ENCODE peak calls at places on chromosomes 12 and 14, in four cellular contexts. One of them, this sample, is unnamed. For H3K27me3, the result is how much of the 10 kb centered on the place peaks cover.

GRCh38 chr12:104006929-104007328 is 41.3 kb downstream of the TDG start:
- DNase-seq in neural progenitor cell: no peak
- DNase-seq in GM23338: no peak
- DNase-seq in mammary epithelial cell: peak
- DNase-seq in this sample: no peak

GRCh38 chr14:34078117-34078743 is 127.4 kb upstream of the EGLN3 start:
- DNase-seq in neural progenitor cell: no peak
- DNase-seq in GM23338: no peak
- DNase-seq in mammary epithelial cell: no peak
- DNase-seq in this sample: no peak

GRCh38 chr14:65791551-65791981 is 379.0 kb downstream of the FUT8 start:
- DNase-seq in neural progenitor cell: no peak
- DNase-seq in GM23338: no peak
- DNase-seq in mammary epithelial cell: peak
- DNase-seq in this sample: peak

GRCh38 chr12:1220127-1221092 is 229.4 kb downstream of the ERC1 start:
- DNase-seq in neural progenitor cell: no peak
- DNase-seq in GM23338: no peak
- DNase-seq in mammary epithelial cell: no peak
- DNase-seq in this sample: peak

GRCh38 chr12:52347546-52348510 is 19.5 kb downstream of the KRT85 start:
- DNase-seq in neural progenitor cell: no peak
- DNase-seq in GM23338: no peak
- DNase-seq in mammary epithelial cell: no peak
- DNase-seq in this sample: no peak

GRCh38 chr12:98754095-98754494 is 109.0 kb downstream of the APAF1 start:
- DNase-seq in neural progenitor cell: no peak
- DNase-seq in GM23338: no peak
- DNase-seq in mammary epithelial cell: peak
- DNase-seq in this sample: no peak

GRCh38 chr14:66724996-66725395 is 217.0 kb downstream of the GPHN start:
- DNase-seq in neural progenitor cell: no peak
- DNase-seq in GM23338: no peak
- DNase-seq in mammary epithelial cell: no peak
- DNase-seq in this sample: peak

GRCh38 chr14:65483647-65484046 is 71.1 kb downstream of the FUT8 start:
- DNase-seq in neural progenitor cell: no peak
- DNase-seq in GM23338: no peak
- DNase-seq in mammary epithelial cell: peak
- DNase-seq in this sample: no peak

GRCh38 chr14:105484069-105484996 is 2.4 kb upstream of the CRIP1 start:
- DNase-seq in neural progenitor cell: peak
- DNase-seq in GM23338: no peak
- DNase-seq in mammary epithelial cell: no peak
- DNase-seq in this sample: peak

GRCh38 chr12:30440826-30441602 is 254.7 kb downstream of the IPO8 start:
- DNase-seq in neural progenitor cell: peak
- DNase-seq in GM23338: peak
- DNase-seq in mammary epithelial cell: no peak
- DNase-seq in this sample: no peak

GRCh38 chr12:19196959-19197630 is 67.6 kb downstream of the PLEKHA5 start:
- DNase-seq in neural progenitor cell: no peak
- DNase-seq in GM23338: no peak
- DNase-seq in mammary epithelial cell: no peak
- DNase-seq in this sample: no peak

GRCh38 chr14:64844993-64845536 is 34.6 kb downstream of the SPTB start:
- DNase-seq in neural progenitor cell: no peak
- DNase-seq in GM23338: no peak
- DNase-seq in mammary epithelial cell: no peak
- DNase-seq in this sample: no peak

GRCh38 chr14:73887116-73887490 is 444 bp downstream of the ZNF410 start:
- DNase-seq in neural progenitor cell: no peak
- DNase-seq in GM23338: no peak
- DNase-seq in mammary epithelial cell: no peak
- DNase-seq in this sample: peak

GRCh38 chr14:74763803-74764531 is 851 bp downstream of the YLPM1 start:
- DNase-seq in neural progenitor cell: peak
- DNase-seq in GM23338: peak
- DNase-seq in mammary epithelial cell: peak
- DNase-seq in this sample: peak

GRCh38 chr12:20950248-20950647 is 139.7 kb downstream of the SLCO1B3 start:
- DNase-seq in neural progenitor cell: peak
- DNase-seq in GM23338: peak
- DNase-seq in mammary epithelial cell: peak
- DNase-seq in this sample: peak

GRCh38 chr12:132527186-132527882 is 37.4 kb downstream of the FBRSL1 start:
- DNase-seq in neural progenitor cell: no peak
- DNase-seq in GM23338: no peak
- DNase-seq in mammary epithelial cell: no peak
- DNase-seq in this sample: no peak
- H3K27me3 ChIP-seq in neural progenitor cell: under half
- H3K27me3 ChIP-seq in GM23338: under half
- H3K27me3 ChIP-seq in mammary epithelial cell: under half
- H3K27me3 ChIP-seq in this sample: under half

DNA sequence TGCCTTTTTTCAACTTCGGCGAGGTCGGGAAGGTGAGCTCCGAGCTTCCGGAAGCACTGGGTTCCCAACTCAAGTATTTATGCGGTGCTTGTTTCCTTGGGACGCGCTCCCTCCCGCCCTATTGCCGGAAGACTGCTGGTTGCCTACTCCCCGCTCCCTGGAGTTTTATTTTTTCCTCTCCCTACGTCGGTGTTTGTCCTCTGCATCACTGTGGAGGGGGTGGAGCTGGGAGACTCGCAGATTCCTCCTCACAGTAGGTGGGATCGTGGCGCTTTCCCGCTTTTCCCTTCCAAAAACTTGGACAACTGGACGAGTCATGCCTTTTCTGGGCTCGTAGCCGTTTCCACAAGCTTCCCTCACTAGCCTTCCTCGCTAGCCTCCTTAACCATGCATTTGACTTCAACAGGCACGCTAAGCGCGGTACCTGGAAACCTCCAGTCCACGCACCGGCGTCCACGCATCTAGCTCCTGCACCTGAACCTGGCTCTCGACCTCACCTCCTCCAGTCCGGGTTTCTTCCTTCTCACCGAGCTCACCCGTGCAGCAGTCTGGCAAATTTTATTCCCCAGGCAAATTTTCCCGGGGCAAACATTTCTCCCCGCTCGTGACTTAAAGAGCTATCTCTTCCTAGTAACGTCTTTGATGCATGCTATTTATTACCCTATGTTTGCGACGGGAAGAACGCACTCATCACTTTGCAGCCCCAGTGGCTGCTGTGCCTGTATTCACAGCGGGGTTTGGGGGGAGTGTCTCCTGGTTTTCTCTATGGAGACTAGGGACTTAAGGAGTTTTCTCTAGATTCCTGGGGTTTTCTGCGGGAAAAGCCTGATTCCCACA is at the start of gene AVPR1A:
- DNase-seq in neural progenitor cell: peak
- DNase-seq in GM23338: peak
- DNase-seq in mammary epithelial cell: no peak
- DNase-seq in this sample: no peak
- H3K27me3 ChIP-seq in neural progenitor cell: half or more
- H3K27me3 ChIP-seq in GM23338: half or more
- H3K27me3 ChIP-seq in mammary epithelial cell: half or more
- H3K27me3 ChIP-seq in this sample: under half

DNA sequence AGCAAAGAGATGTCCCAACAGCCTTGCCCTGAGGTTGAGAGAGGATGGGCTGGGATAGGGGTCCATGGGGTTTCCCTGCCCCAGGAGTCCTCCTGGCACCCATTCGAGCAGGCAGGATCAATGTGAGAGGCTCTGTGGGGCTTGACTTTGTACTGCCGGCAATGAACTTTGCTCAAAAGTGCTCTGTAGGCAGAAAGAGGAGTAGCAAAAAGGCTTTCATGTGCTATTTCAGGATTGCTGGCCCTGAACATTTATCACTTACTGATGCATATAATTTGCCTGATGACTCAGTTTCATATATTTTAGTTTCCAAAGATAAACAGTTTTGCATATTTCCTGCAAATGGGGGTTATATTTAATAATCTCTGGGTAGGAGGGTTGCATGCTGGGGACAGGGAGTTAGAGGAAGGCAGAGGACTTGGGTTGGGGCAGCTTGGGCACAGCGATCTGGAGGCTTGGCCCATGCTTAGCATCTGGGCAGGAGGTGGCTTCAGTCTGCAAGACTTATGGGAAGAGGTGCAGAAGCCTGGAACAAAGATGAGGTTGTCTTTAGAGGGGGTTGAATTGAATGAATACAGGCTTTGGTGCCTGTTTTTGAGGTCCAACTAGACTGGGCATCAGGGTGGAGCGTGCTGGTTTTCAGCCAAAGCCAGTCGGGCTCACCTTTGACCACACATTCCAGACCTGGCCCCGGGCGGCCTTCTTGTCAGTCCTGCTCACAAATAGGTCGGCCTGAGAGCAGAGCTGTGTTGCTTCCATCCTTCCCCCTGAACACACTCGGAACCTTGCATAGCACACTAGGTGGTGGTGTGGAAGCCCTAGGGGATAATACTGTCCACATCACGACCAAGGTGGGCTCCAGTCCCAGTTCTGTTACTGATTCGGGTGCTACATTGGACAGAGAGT is 101.4 kb downstream of the PAPOLA start:
- DNase-seq in neural progenitor cell: no peak
- DNase-seq in GM23338: no peak
- DNase-seq in mammary epithelial cell: no peak
- DNase-seq in this sample: no peak
- H3K27me3 ChIP-seq in neural progenitor cell: under half
- H3K27me3 ChIP-seq in GM23338: under half
- H3K27me3 ChIP-seq in mammary epithelial cell: under half
- H3K27me3 ChIP-seq in this sample: under half

DNA sequence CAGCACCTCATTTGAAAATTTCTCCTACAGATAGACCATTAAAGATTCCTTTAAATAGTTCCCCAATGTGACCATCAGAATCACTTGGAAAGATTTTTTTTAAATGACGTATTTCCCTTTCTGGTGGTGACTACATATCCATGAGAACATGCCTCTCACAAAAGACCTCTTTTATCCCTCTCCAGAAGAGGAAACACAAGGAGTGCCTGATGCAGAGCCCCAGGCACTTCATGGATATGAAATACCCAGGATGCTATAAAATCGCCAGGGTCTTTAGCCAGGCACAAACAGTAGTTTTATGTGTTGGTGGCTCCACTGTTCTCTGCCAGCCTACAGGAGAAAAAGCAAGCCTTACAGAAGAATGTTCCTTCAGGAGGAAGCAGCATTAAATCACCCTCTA is 97.1 kb downstream of the ETNK1 start:
- DNase-seq in neural progenitor cell: no peak
- DNase-seq in GM23338: no peak
- DNase-seq in mammary epithelial cell: no peak
- DNase-seq in this sample: no peak
- H3K27me3 ChIP-seq in neural progenitor cell: under half
- H3K27me3 ChIP-seq in GM23338: under half
- H3K27me3 ChIP-seq in mammary epithelial cell: under half
- H3K27me3 ChIP-seq in this sample: under half

DNA sequence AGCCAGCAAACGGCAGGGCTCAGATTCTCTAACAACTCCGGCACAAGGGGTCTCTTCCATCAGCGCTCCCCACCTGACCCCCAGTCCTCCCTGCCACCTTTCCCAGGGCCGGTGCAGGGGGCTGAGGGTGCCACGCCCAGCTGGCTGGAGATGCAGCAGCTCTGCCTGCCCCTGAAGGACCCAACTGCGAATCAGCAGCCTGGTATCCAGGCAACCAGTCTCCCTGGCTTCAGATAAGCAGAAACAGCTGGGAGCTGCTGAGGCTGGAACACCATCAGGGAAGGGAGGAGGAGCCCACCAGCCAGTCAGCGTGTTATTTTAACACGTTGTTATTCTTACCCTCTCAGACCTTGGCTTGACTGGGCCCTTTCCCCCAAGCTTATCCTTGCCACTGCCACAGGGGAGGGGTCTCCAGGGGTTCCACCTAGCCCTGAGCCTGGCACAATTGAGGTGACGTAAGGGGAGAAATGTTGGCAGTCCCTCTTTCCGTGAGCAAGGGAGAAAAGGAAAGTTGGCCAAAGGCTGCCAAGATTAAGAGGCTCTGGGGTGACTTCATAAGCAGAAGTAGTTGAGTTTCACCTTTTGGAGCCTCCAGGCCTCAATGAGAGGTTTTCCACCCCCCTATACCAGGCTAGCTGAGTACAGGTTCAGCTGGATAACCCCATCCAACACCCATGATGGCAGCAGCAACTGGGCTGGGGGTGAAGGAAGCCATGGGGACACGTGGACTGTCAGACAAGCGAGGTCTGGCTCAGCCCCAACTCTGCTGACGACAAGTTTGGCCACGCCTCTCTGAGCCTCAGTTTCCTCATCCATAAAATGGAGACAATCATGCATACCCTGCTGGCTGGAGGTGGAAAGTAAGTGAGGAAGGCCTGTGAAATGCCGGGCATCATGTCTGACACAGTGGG is 91.1 kb downstream of the IRF2BPL start:
- DNase-seq in neural progenitor cell: peak
- DNase-seq in GM23338: peak
- DNase-seq in mammary epithelial cell: peak
- DNase-seq in this sample: no peak
- H3K27me3 ChIP-seq in neural progenitor cell: under half
- H3K27me3 ChIP-seq in GM23338: under half
- H3K27me3 ChIP-seq in mammary epithelial cell: under half
- H3K27me3 ChIP-seq in this sample: under half

GRCh38 chr14:93764211-93764659 is 24.1 kb downstream of the PRIMA1 start:
- DNase-seq in neural progenitor cell: no peak
- DNase-seq in GM23338: no peak
- DNase-seq in mammary epithelial cell: peak
- DNase-seq in this sample: no peak
- H3K27me3 ChIP-seq in neural progenitor cell: under half
- H3K27me3 ChIP-seq in GM23338: under half
- H3K27me3 ChIP-seq in mammary epithelial cell: under half
- H3K27me3 ChIP-seq in this sample: under half

DNA sequence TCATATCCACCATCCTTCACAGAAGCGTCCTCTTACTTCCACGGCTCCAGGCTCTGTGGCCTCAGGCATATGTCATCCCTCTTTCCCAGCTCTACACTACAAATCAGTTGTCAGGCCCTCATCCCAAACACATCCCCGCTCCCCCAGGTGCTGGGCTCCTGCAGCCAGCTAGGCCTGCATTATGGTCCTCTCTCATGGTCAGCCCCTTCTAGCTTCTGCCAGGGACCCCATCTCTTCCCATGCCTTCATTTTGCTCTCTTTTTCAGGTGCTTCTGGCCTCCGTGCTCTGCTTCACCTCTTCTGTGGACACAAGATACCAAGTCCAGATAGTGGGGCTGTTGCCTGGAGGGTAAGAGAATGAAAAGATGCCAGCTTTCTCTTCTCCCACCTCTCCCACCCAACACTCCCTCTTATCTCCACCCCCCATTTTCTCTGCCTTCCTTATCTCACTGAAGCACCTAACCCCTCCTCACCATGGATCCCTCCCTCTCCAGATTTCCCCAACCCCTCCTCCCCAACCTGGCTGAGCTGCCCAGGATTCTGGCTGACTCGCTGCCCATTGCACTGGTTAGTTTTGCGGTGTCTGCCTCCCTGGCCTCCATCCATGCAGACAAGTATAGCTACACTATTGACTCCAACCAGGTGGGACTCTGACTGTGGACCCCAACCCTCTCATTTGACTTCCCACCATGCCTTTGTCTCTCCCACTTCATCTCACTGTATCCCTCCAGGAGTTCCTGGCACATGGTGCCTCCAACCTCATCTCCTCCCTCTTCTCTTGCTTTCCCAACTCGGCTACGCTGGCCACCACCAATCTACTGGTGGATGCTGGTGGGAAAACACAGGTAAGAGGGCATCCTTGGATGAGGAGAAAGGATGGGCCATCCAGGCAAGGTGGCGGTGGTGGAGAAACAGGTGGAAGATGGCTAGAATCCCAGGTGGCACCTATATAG is 10.4 kb downstream of the B4GALNT1 start:
- DNase-seq in neural progenitor cell: no peak
- DNase-seq in GM23338: no peak
- DNase-seq in mammary epithelial cell: no peak
- DNase-seq in this sample: no peak
- H3K27me3 ChIP-seq in neural progenitor cell: half or more
- H3K27me3 ChIP-seq in GM23338: half or more
- H3K27me3 ChIP-seq in mammary epithelial cell: under half
- H3K27me3 ChIP-seq in this sample: half or more